ENCODE peak calls at places on chromosomes 3 and 15, in ten cellular contexts. X is activated T-helper 1 cell treated with anti-CD3 and anti-CD28 coated beads, Interleukin-12 subunit alpha, Interleukin-12 subunit beta, Interleukin-2, Interleukin-4 antibody, amounts not matched to agents 30 ng/mL and 10 ng/mL and 1 ng/mL, durations not matched to agents 14 hours and 24 hours and 36 hours; M is stimulated activated effector memory CD8-positive, alpha-beta T cell treated with anti-CD3 and anti-CD28 coated beads, Interleukin-12 subunit alpha, Interleukin-12 subunit beta, amount 100 ng/mL, for 72 hours; C is activated T-cell treated with anti-CD3 and anti-CD28 coated beads, Interleukin-2, amount 50 U/mL, for 24 hours; P is NCI-H510A treated with DMSO at 0.1 percent for 48 hours; L is HTR-8/SVneo; N is head of caudate nucleus; I is GDM1; D is AG08396; Q is CD8-positive, alpha-beta T cell. T is an unnamed sample.

GRCh38 chr3:125191730-125192129 is 20.8 kb downstream of the SLC12A8 start:
- DNase-seq in X (no peak), M (no peak), C (no peak), P (no peak), L (no peak), N (no peak), I (no peak), D (no peak), Q (no peak), T (no peak)

GRCh38 chr15:45849136-45849535 is 214.3 kb downstream of the SQOR start:
- DNase-seq in X (no peak), M (no peak), C (no peak), P (no peak), L (no peak), N (no peak), I (no peak), D (no peak), Q (no peak), T (no peak)

GRCh38 chr15:42151012-42151615 is 5.3 kb downstream of the PLA2G4F start:
- DNase-seq in X (no peak), M (no peak), C (no peak), P (no peak), L (no peak), N (no peak), I (no peak), D (no peak), Q (no peak), T (no peak)

GRCh38 chr3:188901671-188902331 is 270.0 kb upstream of the TPRG1 start:
- DNase-seq in X (no peak), M (no peak), C (no peak), P (no peak), L (no peak), N (no peak), I (no peak), D (no peak), Q (no peak), T (no peak)

GRCh38 chr3:186775999-186776398 is 7.4 kb upstream of the EIF4A2 start:
- DNase-seq in X (no peak), M (no peak), C (no peak), P (no peak), L (no peak), N (no peak), I (no peak), D (no peak), Q (no peak), T (no peak)

GRCh38 chr15:60928987-60929386 is 300.1 kb downstream of the RORA start:
- DNase-seq in X (no peak), M (no peak), C (no peak), P (peak; percentile 21), L (no peak), N (no peak), I (no peak), D (no peak), Q (no peak), T (no peak)

GRCh38 chr3:185976100-185976499 is 38.3 kb upstream of the TRA2B start:
- DNase-seq in X (no peak), M (no peak), C (no peak), P (no peak), L (no peak), N (no peak), I (no peak), D (no peak), Q (no peak), T (no peak)

GRCh38 chr15:32034106-32034505 is 3.8 kb downstream of the CHRNA7 start:
- DNase-seq in X (no peak), M (no peak), C (no peak), P (no peak), L (no peak), N (no peak), I (no peak), D (no peak), Q (no peak), T (no peak)

GRCh38 chr3:42057561-42058211 is 33.5 kb upstream of the TRAK1 start:
- DNase-seq in X (no peak), M (no peak), C (no peak), P (no peak), L (no peak), N (no peak), I (no peak), D (no peak), Q (no peak), T (no peak)

GRCh38 chr3:156416846-156417581 is 137.9 kb downstream of the SSR3 start:
- DNase-seq in X (no peak), M (no peak), C (no peak), P (no peak), L (no peak), N (no peak), I (no peak), D (no peak), Q (no peak), T (no peak)

GRCh38 chr15:26628879-26629529 is 143.9 kb downstream of the GABRB3 start:
- DNase-seq in X (no peak), M (no peak), C (no peak), P (no peak), L (no peak), N (peak; percentile 57), I (no peak), D (peak; percentile 30), Q (no peak), T (peak; percentile 14)

GRCh38 chr3:36332139-36332538 is 48.2 kb upstream of the STAC start:
- DNase-seq in X (no peak), M (no peak), C (no peak), P (no peak), L (no peak), N (no peak), I (no peak), D (no peak), Q (no peak), T (no peak)